ENCODE peak calls at places on chromosomes 2 and 18, in nine cellular contexts. One of them, this sample, is unnamed.
A peak's percentile ranks its signal among the peaks of the same experiment; 100 is the strongest.

GRCh38 chr2:54808642-54809041 is 85.2 kb downstream of the EML6 start:
- DNase-seq in T-cell: no peak
- DNase-seq in SW 1271: no peak
- DNase-seq in left lung: no peak
- DNase-seq in RWPE2: no peak
- DNase-seq in fibroblast of the conjunctiva: no peak
- DNase-seq in DMS53: no peak
- DNase-seq in iPS DF 19.7: no peak
- DNase-seq in naive thymus-derived CD8-positive, alpha-beta T cell: no peak
- DNase-seq in this sample: peak; percentile 5

GRCh38 chr2:68715353-68716041 is 19.1 kb upstream of the ARHGAP25 start:
- DNase-seq in left lung: peak; percentile 50
- DNase-seq in naive thymus-derived CD8-positive, alpha-beta T cell: no peak
- DNase-seq in T-cell: peak; percentile 33
- DNase-seq in DMS53: peak; percentile 87
- DNase-seq in RWPE2: no peak
- DNase-seq in fibroblast of the conjunctiva: peak; percentile 3
- DNase-seq in iPS DF 19.7: peak; percentile 85
- DNase-seq in SW 1271: peak; percentile 28
- DNase-seq in this sample: no peak

GRCh38 chr2:195092341-195092740 is 564.7 kb upstream of the SLC39A10 start:
- DNase-seq in fibroblast of the conjunctiva: no peak
- DNase-seq in iPS DF 19.7: peak; percentile 50
- DNase-seq in left lung: no peak
- DNase-seq in DMS53: no peak
- DNase-seq in RWPE2: no peak
- DNase-seq in SW 1271: no peak
- DNase-seq in naive thymus-derived CD8-positive, alpha-beta T cell: no peak
- DNase-seq in T-cell: no peak
- DNase-seq in this sample: no peak

GRCh38 chr2:201406077-201406662 is 45.1 kb downstream of the TRAK2 start:
- DNase-seq in RWPE2: no peak
- DNase-seq in iPS DF 19.7: no peak
- DNase-seq in SW 1271: peak; percentile 20
- DNase-seq in fibroblast of the conjunctiva: peak; percentile 88
- DNase-seq in DMS53: peak; percentile 12
- DNase-seq in left lung: no peak
- DNase-seq in T-cell: no peak
- DNase-seq in naive thymus-derived CD8-positive, alpha-beta T cell: no peak
- DNase-seq in this sample: peak; percentile 78

GRCh38 chr2:151051584-151052220 is 210.0 kb downstream of the RBM43 start:
- DNase-seq in fibroblast of the conjunctiva: peak; percentile 46
- DNase-seq in iPS DF 19.7: no peak
- DNase-seq in SW 1271: peak; percentile 54
- DNase-seq in RWPE2: no peak
- DNase-seq in left lung: no peak
- DNase-seq in T-cell: no peak
- DNase-seq in naive thymus-derived CD8-positive, alpha-beta T cell: peak; percentile 35
- DNase-seq in DMS53: peak; percentile 30
- DNase-seq in this sample: no peak

GRCh38 chr18:5534845-5535244 is 9.0 kb downstream of the EPB41L3 start:
- DNase-seq in left lung: no peak
- DNase-seq in naive thymus-derived CD8-positive, alpha-beta T cell: no peak
- DNase-seq in T-cell: no peak
- DNase-seq in fibroblast of the conjunctiva: no peak
- DNase-seq in RWPE2: no peak
- DNase-seq in SW 1271: no peak
- DNase-seq in iPS DF 19.7: no peak
- DNase-seq in DMS53: no peak
- DNase-seq in this sample: no peak

GRCh38 chr2:173355866-173356508 is 1.3 kb downstream of the CDCA7 start:
- DNase-seq in RWPE2: no peak
- DNase-seq in SW 1271: peak; percentile 25
- DNase-seq in fibroblast of the conjunctiva: no peak
- DNase-seq in iPS DF 19.7: no peak
- DNase-seq in left lung: no peak
- DNase-seq in DMS53: no peak
- DNase-seq in naive thymus-derived CD8-positive, alpha-beta T cell: no peak
- DNase-seq in T-cell: no peak
- DNase-seq in this sample: no peak

GRCh38 chr2:233124449-233125080 is 64.4 kb downstream of the INPP5D start:
- DNase-seq in SW 1271: no peak
- DNase-seq in DMS53: no peak
- DNase-seq in fibroblast of the conjunctiva: no peak
- DNase-seq in naive thymus-derived CD8-positive, alpha-beta T cell: no peak
- DNase-seq in iPS DF 19.7: no peak
- DNase-seq in left lung: no peak
- DNase-seq in T-cell: no peak
- DNase-seq in RWPE2: no peak
- DNase-seq in this sample: no peak

GRCh38 chr2:181430406-181431199 is 26.6 kb upstream of the ITGA4 start:
- DNase-seq in RWPE2: no peak
- DNase-seq in left lung: no peak
- DNase-seq in T-cell: no peak
- DNase-seq in naive thymus-derived CD8-positive, alpha-beta T cell: peak; percentile 45
- DNase-seq in DMS53: peak; percentile 56
- DNase-seq in iPS DF 19.7: no peak
- DNase-seq in SW 1271: no peak
- DNase-seq in fibroblast of the conjunctiva: no peak
- DNase-seq in this sample: no peak

GRCh38 chr2:165610591-165611029 is 141.1 kb downstream of the CSRNP3 start:
- DNase-seq in naive thymus-derived CD8-positive, alpha-beta T cell: no peak
- DNase-seq in iPS DF 19.7: no peak
- DNase-seq in SW 1271: no peak
- DNase-seq in T-cell: no peak
- DNase-seq in DMS53: peak; percentile 13
- DNase-seq in left lung: no peak
- DNase-seq in RWPE2: no peak
- DNase-seq in fibroblast of the conjunctiva: no peak
- DNase-seq in this sample: no peak

GRCh38 chr2:227335713-227336112 is 10.7 kb downstream of the MFF start:
- DNase-seq in iPS DF 19.7: no peak
- DNase-seq in fibroblast of the conjunctiva: no peak
- DNase-seq in RWPE2: no peak
- DNase-seq in DMS53: no peak
- DNase-seq in SW 1271: no peak
- DNase-seq in left lung: no peak
- DNase-seq in naive thymus-derived CD8-positive, alpha-beta T cell: no peak
- DNase-seq in T-cell: no peak
- DNase-seq in this sample: no peak

GRCh38 chr18:76529433-76529811 is 34.4 kb upstream of the ZNF516 start:
- DNase-seq in RWPE2: no peak
- DNase-seq in T-cell: no peak
- DNase-seq in naive thymus-derived CD8-positive, alpha-beta T cell: no peak
- DNase-seq in SW 1271: no peak
- DNase-seq in DMS53: no peak
- DNase-seq in left lung: no peak
- DNase-seq in fibroblast of the conjunctiva: no peak
- DNase-seq in iPS DF 19.7: no peak
- DNase-seq in this sample: no peak

GRCh38 chr2:116918574-116918973 is 895.9 kb upstream of the DDX18 start:
- DNase-seq in RWPE2: no peak
- DNase-seq in DMS53: no peak
- DNase-seq in SW 1271: no peak
- DNase-seq in naive thymus-derived CD8-positive, alpha-beta T cell: no peak
- DNase-seq in left lung: no peak
- DNase-seq in T-cell: no peak
- DNase-seq in fibroblast of the conjunctiva: no peak
- DNase-seq in iPS DF 19.7: no peak
- DNase-seq in this sample: no peak

GRCh38 chr2:84283496-84283895 is 175.6 kb downstream of the SUCLG1 start:
- DNase-seq in left lung: no peak
- DNase-seq in T-cell: no peak
- DNase-seq in naive thymus-derived CD8-positive, alpha-beta T cell: no peak
- DNase-seq in DMS53: peak; percentile 12
- DNase-seq in SW 1271: no peak
- DNase-seq in iPS DF 19.7: no peak
- DNase-seq in RWPE2: no peak
- DNase-seq in fibroblast of the conjunctiva: no peak
- DNase-seq in this sample: no peak

GRCh38 chr2:46073540-46074018 is 223.6 kb upstream of the EPAS1 start:
- DNase-seq in SW 1271: peak; percentile 96
- DNase-seq in fibroblast of the conjunctiva: peak; percentile 63
- DNase-seq in T-cell: no peak
- DNase-seq in naive thymus-derived CD8-positive, alpha-beta T cell: no peak
- DNase-seq in iPS DF 19.7: no peak
- DNase-seq in RWPE2: no peak
- DNase-seq in left lung: no peak
- DNase-seq in DMS53: peak; percentile 70
- DNase-seq in this sample: peak; percentile 97

GRCh38 chr2:233331536-233331935 is 22.8 kb upstream of the DGKD start:
- DNase-seq in naive thymus-derived CD8-positive, alpha-beta T cell: peak; percentile 89
- DNase-seq in left lung: peak; percentile 87
- DNase-seq in T-cell: peak; percentile 84
- DNase-seq in fibroblast of the conjunctiva: no peak
- DNase-seq in RWPE2: no peak
- DNase-seq in DMS53: no peak
- DNase-seq in SW 1271: no peak
- DNase-seq in iPS DF 19.7: no peak
- DNase-seq in this sample: no peak

GRCh38 chr2:75173746-75174145 is 25.6 kb downstream of the TACR1 start:
- DNase-seq in RWPE2: no peak
- DNase-seq in iPS DF 19.7: no peak
- DNase-seq in left lung: no peak
- DNase-seq in fibroblast of the conjunctiva: no peak
- DNase-seq in DMS53: no peak
- DNase-seq in naive thymus-derived CD8-positive, alpha-beta T cell: no peak
- DNase-seq in T-cell: no peak
- DNase-seq in SW 1271: no peak
- DNase-seq in this sample: no peak

GRCh38 chr2:70515938-70516337 is 37.7 kb downstream of the TGFA start:
- DNase-seq in fibroblast of the conjunctiva: no peak
- DNase-seq in SW 1271: no peak
- DNase-seq in left lung: no peak
- DNase-seq in DMS53: no peak
- DNase-seq in T-cell: no peak
- DNase-seq in RWPE2: no peak
- DNase-seq in naive thymus-derived CD8-positive, alpha-beta T cell: no peak
- DNase-seq in iPS DF 19.7: no peak
- DNase-seq in this sample: no peak

GRCh38 chr2:183950673-183951072 is 647.7 kb upstream of the ZNF804A start:
- DNase-seq in T-cell: no peak
- DNase-seq in left lung: no peak
- DNase-seq in iPS DF 19.7: no peak
- DNase-seq in SW 1271: no peak
- DNase-seq in naive thymus-derived CD8-positive, alpha-beta T cell: no peak
- DNase-seq in fibroblast of the conjunctiva: no peak
- DNase-seq in DMS53: no peak
- DNase-seq in RWPE2: no peak
- DNase-seq in this sample: no peak

GRCh38 chr2:98099939-98100743 is 13.2 kb downstream of the VWA3B start:
- DNase-seq in fibroblast of the conjunctiva: no peak
- DNase-seq in left lung: no peak
- DNase-seq in iPS DF 19.7: no peak
- DNase-seq in SW 1271: no peak
- DNase-seq in DMS53: peak; percentile 30
- DNase-seq in T-cell: no peak
- DNase-seq in RWPE2: no peak
- DNase-seq in naive thymus-derived CD8-positive, alpha-beta T cell: no peak
- DNase-seq in this sample: no peak

GRCh38 chr18:10715791-10716190 is 190.0 kb downstream of the NAPG start:
- DNase-seq in DMS53: peak; percentile 47
- DNase-seq in RWPE2: no peak
- DNase-seq in left lung: peak; percentile 54
- DNase-seq in iPS DF 19.7: no peak
- DNase-seq in T-cell: no peak
- DNase-seq in fibroblast of the conjunctiva: peak; percentile 9
- DNase-seq in naive thymus-derived CD8-positive, alpha-beta T cell: no peak
- DNase-seq in SW 1271: no peak
- DNase-seq in this sample: peak; percentile 72

GRCh38 chr2:16318474-16319195 is 347.0 kb downstream of the CYRIA start:
- DNase-seq in fibroblast of the conjunctiva: no peak
- DNase-seq in RWPE2: no peak
- DNase-seq in DMS53: no peak
- DNase-seq in naive thymus-derived CD8-positive, alpha-beta T cell: no peak
- DNase-seq in T-cell: no peak
- DNase-seq in SW 1271: no peak
- DNase-seq in iPS DF 19.7: no peak
- DNase-seq in left lung: peak; percentile 36
- DNase-seq in this sample: no peak

GRCh38 chr2:199310654-199311275 is 147.0 kb downstream of the SATB2 start:
- DNase-seq in SW 1271: no peak
- DNase-seq in T-cell: no peak
- DNase-seq in left lung: no peak
- DNase-seq in naive thymus-derived CD8-positive, alpha-beta T cell: no peak
- DNase-seq in DMS53: peak; percentile 72
- DNase-seq in iPS DF 19.7: no peak
- DNase-seq in fibroblast of the conjunctiva: no peak
- DNase-seq in RWPE2: no peak
- DNase-seq in this sample: no peak

GRCh38 chr2:8416836-8417832 is 264.7 kb upstream of the ID2 start:
- DNase-seq in fibroblast of the conjunctiva: no peak
- DNase-seq in iPS DF 19.7: no peak
- DNase-seq in SW 1271: no peak
- DNase-seq in RWPE2: no peak
- DNase-seq in left lung: no peak
- DNase-seq in DMS53: peak; percentile 18
- DNase-seq in T-cell: no peak
- DNase-seq in naive thymus-derived CD8-positive, alpha-beta T cell: no peak
- DNase-seq in this sample: no peak

GRCh38 chr18:75041586-75041985 is 167.4 kb downstream of the PTGR3 start:
- DNase-seq in RWPE2: no peak
- DNase-seq in SW 1271: peak; percentile 46
- DNase-seq in naive thymus-derived CD8-positive, alpha-beta T cell: no peak
- DNase-seq in T-cell: no peak
- DNase-seq in DMS53: peak; percentile 74
- DNase-seq in left lung: no peak
- DNase-seq in fibroblast of the conjunctiva: peak; percentile 26
- DNase-seq in iPS DF 19.7: no peak
- DNase-seq in this sample: peak; percentile 2

GRCh38 chr2:220046507-220046906 is 419.1 kb downstream of the SLC4A3 start:
- DNase-seq in iPS DF 19.7: no peak
- DNase-seq in T-cell: no peak
- DNase-seq in DMS53: no peak
- DNase-seq in left lung: no peak
- DNase-seq in SW 1271: no peak
- DNase-seq in RWPE2: no peak
- DNase-seq in fibroblast of the conjunctiva: no peak
- DNase-seq in naive thymus-derived CD8-positive, alpha-beta T cell: no peak
- DNase-seq in this sample: no peak

GRCh38 chr2:8643996-8644356 is 37.9 kb upstream of the ID2 start:
- DNase-seq in T-cell: no peak
- DNase-seq in fibroblast of the conjunctiva: no peak
- DNase-seq in left lung: peak; percentile 27
- DNase-seq in iPS DF 19.7: no peak
- DNase-seq in RWPE2: peak; percentile 16
- DNase-seq in DMS53: no peak
- DNase-seq in naive thymus-derived CD8-positive, alpha-beta T cell: no peak
- DNase-seq in SW 1271: no peak
- DNase-seq in this sample: no peak

GRCh38 chr2:10750610-10751009 is 29.2 kb downstream of the ATP6V1C2 start:
- DNase-seq in naive thymus-derived CD8-positive, alpha-beta T cell: no peak
- DNase-seq in RWPE2: no peak
- DNase-seq in DMS53: no peak
- DNase-seq in iPS DF 19.7: no peak
- DNase-seq in fibroblast of the conjunctiva: no peak
- DNase-seq in T-cell: no peak
- DNase-seq in left lung: no peak
- DNase-seq in SW 1271: no peak
- DNase-seq in this sample: no peak

GRCh38 chr2:137964859-137965459 is 686 bp downstream of the HNMT start:
- DNase-seq in iPS DF 19.7: no peak
- DNase-seq in DMS53: no peak
- DNase-seq in SW 1271: no peak
- DNase-seq in naive thymus-derived CD8-positive, alpha-beta T cell: no peak
- DNase-seq in T-cell: no peak
- DNase-seq in fibroblast of the conjunctiva: no peak
- DNase-seq in RWPE2: no peak
- DNase-seq in left lung: no peak
- DNase-seq in this sample: no peak

GRCh38 chr2:153403937-153404336 is 74.6 kb downstream of the RPRM start:
- DNase-seq in RWPE2: no peak
- DNase-seq in SW 1271: no peak
- DNase-seq in naive thymus-derived CD8-positive, alpha-beta T cell: no peak
- DNase-seq in iPS DF 19.7: no peak
- DNase-seq in T-cell: no peak
- DNase-seq in left lung: no peak
- DNase-seq in DMS53: peak; percentile 13
- DNase-seq in fibroblast of the conjunctiva: no peak
- DNase-seq in this sample: no peak

This sample was measured in AG09309.